ENCODE peak calls at places on chromosome 18, in nine cellular contexts. One of them, this sample, is unnamed.

GRCh38 chr18:8264861-8265411 is 344.3 kb upstream of the RAB12 start:
- DNase-seq in kidney epithelial cell: no peak
- DNase-seq in NCI-H524: peak
- DNase-seq in naive B cell: no peak
- DNase-seq in stimulated activated naive CD8-positive, alpha-beta T cell treated with anti-CD3 and anti-CD28 coated beads, Interleukin-15, amount 100 ng/mL, for 72 hours: no peak
- DNase-seq in activated T-helper 1 cell treated with anti-CD3 and anti-CD28 coated beads, Interleukin-2, amount 50 U/mL, for 16 hours: no peak
- DNase-seq in COR-L47: peak
- DNase-seq in heart left ventricle: no peak
- DNase-seq in germinal center: no peak
- DNase-seq in this sample: no peak

GRCh38 chr18:42030586-42031182 is 75.7 kb downstream of the PIK3C3 start:
- DNase-seq in COR-L47: peak
- DNase-seq in naive B cell: no peak
- DNase-seq in kidney epithelial cell: no peak
- DNase-seq in stimulated activated naive CD8-positive, alpha-beta T cell treated with anti-CD3 and anti-CD28 coated beads, Interleukin-15, amount 100 ng/mL, for 72 hours: no peak
- DNase-seq in activated T-helper 1 cell treated with anti-CD3 and anti-CD28 coated beads, Interleukin-2, amount 50 U/mL, for 16 hours: no peak
- DNase-seq in germinal center: peak
- DNase-seq in heart left ventricle: no peak
- DNase-seq in NCI-H524: peak
- DNase-seq in this sample: no peak

GRCh38 chr18:10798727-10799435 is 273.1 kb downstream of the NAPG start:
- DNase-seq in activated T-helper 1 cell treated with anti-CD3 and anti-CD28 coated beads, Interleukin-2, amount 50 U/mL, for 16 hours: no peak
- DNase-seq in COR-L47: no peak
- DNase-seq in kidney epithelial cell: peak
- DNase-seq in naive B cell: no peak
- DNase-seq in germinal center: no peak
- DNase-seq in stimulated activated naive CD8-positive, alpha-beta T cell treated with anti-CD3 and anti-CD28 coated beads, Interleukin-15, amount 100 ng/mL, for 72 hours: no peak
- DNase-seq in NCI-H524: no peak
- DNase-seq in heart left ventricle: no peak
- DNase-seq in this sample: no peak

GRCh38 chr18:79626905-79627749 is 52.5 kb upstream of the CTDP1 start:
- DNase-seq in naive B cell: no peak
- DNase-seq in stimulated activated naive CD8-positive, alpha-beta T cell treated with anti-CD3 and anti-CD28 coated beads, Interleukin-15, amount 100 ng/mL, for 72 hours: no peak
- DNase-seq in kidney epithelial cell: no peak
- DNase-seq in activated T-helper 1 cell treated with anti-CD3 and anti-CD28 coated beads, Interleukin-2, amount 50 U/mL, for 16 hours: no peak
- DNase-seq in COR-L47: no peak
- DNase-seq in NCI-H524: no peak
- DNase-seq in heart left ventricle: peak
- DNase-seq in germinal center: no peak
- DNase-seq in this sample: no peak

GRCh38 chr18:44599409-44599808 is 81.3 kb upstream of the SETBP1 start:
- DNase-seq in naive B cell: no peak
- DNase-seq in germinal center: no peak
- DNase-seq in stimulated activated naive CD8-positive, alpha-beta T cell treated with anti-CD3 and anti-CD28 coated beads, Interleukin-15, amount 100 ng/mL, for 72 hours: no peak
- DNase-seq in NCI-H524: no peak
- DNase-seq in activated T-helper 1 cell treated with anti-CD3 and anti-CD28 coated beads, Interleukin-2, amount 50 U/mL, for 16 hours: no peak
- DNase-seq in COR-L47: no peak
- DNase-seq in kidney epithelial cell: no peak
- DNase-seq in heart left ventricle: peak
- DNase-seq in this sample: peak

GRCh38 chr18:12406376-12407111 is 1.2 kb upstream of the PRELID3A start:
- DNase-seq in germinal center: no peak
- DNase-seq in NCI-H524: no peak
- DNase-seq in naive B cell: no peak
- DNase-seq in activated T-helper 1 cell treated with anti-CD3 and anti-CD28 coated beads, Interleukin-2, amount 50 U/mL, for 16 hours: no peak
- DNase-seq in COR-L47: no peak
- DNase-seq in kidney epithelial cell: no peak
- DNase-seq in stimulated activated naive CD8-positive, alpha-beta T cell treated with anti-CD3 and anti-CD28 coated beads, Interleukin-15, amount 100 ng/mL, for 72 hours: no peak
- DNase-seq in heart left ventricle: no peak
- DNase-seq in this sample: no peak

GRCh38 chr18:28065031-28065792 is 111.7 kb downstream of the CDH2 start:
- DNase-seq in naive B cell: no peak
- DNase-seq in germinal center: no peak
- DNase-seq in COR-L47: peak
- DNase-seq in activated T-helper 1 cell treated with anti-CD3 and anti-CD28 coated beads, Interleukin-2, amount 50 U/mL, for 16 hours: no peak
- DNase-seq in stimulated activated naive CD8-positive, alpha-beta T cell treated with anti-CD3 and anti-CD28 coated beads, Interleukin-15, amount 100 ng/mL, for 72 hours: no peak
- DNase-seq in NCI-H524: no peak
- DNase-seq in kidney epithelial cell: peak
- DNase-seq in heart left ventricle: no peak
- DNase-seq in this sample: no peak

GRCh38 chr18:10284571-10285282 is 169.7 kb upstream of the APCDD1 start:
- DNase-seq in COR-L47: no peak
- DNase-seq in activated T-helper 1 cell treated with anti-CD3 and anti-CD28 coated beads, Interleukin-2, amount 50 U/mL, for 16 hours: no peak
- DNase-seq in NCI-H524: no peak
- DNase-seq in naive B cell: no peak
- DNase-seq in heart left ventricle: no peak
- DNase-seq in kidney epithelial cell: no peak
- DNase-seq in germinal center: no peak
- DNase-seq in stimulated activated naive CD8-positive, alpha-beta T cell treated with anti-CD3 and anti-CD28 coated beads, Interleukin-15, amount 100 ng/mL, for 72 hours: no peak
- DNase-seq in this sample: no peak

GRCh38 chr18:56162316-56162715 is 476.1 kb downstream of the TXNL1 start:
- DNase-seq in germinal center: no peak
- DNase-seq in activated T-helper 1 cell treated with anti-CD3 and anti-CD28 coated beads, Interleukin-2, amount 50 U/mL, for 16 hours: no peak
- DNase-seq in stimulated activated naive CD8-positive, alpha-beta T cell treated with anti-CD3 and anti-CD28 coated beads, Interleukin-15, amount 100 ng/mL, for 72 hours: no peak
- DNase-seq in NCI-H524: no peak
- DNase-seq in naive B cell: no peak
- DNase-seq in COR-L47: no peak
- DNase-seq in kidney epithelial cell: no peak
- DNase-seq in heart left ventricle: no peak
- DNase-seq in this sample: no peak

GRCh38 chr18:8609711-8610441 is 639 bp downstream of the RAB12 start:
- DNase-seq in heart left ventricle: no peak
- DNase-seq in naive B cell: no peak
- DNase-seq in NCI-H524: peak
- DNase-seq in kidney epithelial cell: no peak
- DNase-seq in COR-L47: no peak
- DNase-seq in activated T-helper 1 cell treated with anti-CD3 and anti-CD28 coated beads, Interleukin-2, amount 50 U/mL, for 16 hours: peak
- DNase-seq in germinal center: no peak
- DNase-seq in stimulated activated naive CD8-positive, alpha-beta T cell treated with anti-CD3 and anti-CD28 coated beads, Interleukin-15, amount 100 ng/mL, for 72 hours: peak
- DNase-seq in this sample: peak

GRCh38 chr18:77208969-77209368 is 40.7 kb upstream of the GALR1 start:
- DNase-seq in stimulated activated naive CD8-positive, alpha-beta T cell treated with anti-CD3 and anti-CD28 coated beads, Interleukin-15, amount 100 ng/mL, for 72 hours: no peak
- DNase-seq in NCI-H524: no peak
- DNase-seq in activated T-helper 1 cell treated with anti-CD3 and anti-CD28 coated beads, Interleukin-2, amount 50 U/mL, for 16 hours: no peak
- DNase-seq in heart left ventricle: peak
- DNase-seq in naive B cell: peak
- DNase-seq in kidney epithelial cell: no peak
- DNase-seq in germinal center: peak
- DNase-seq in COR-L47: no peak
- DNase-seq in this sample: peak

GRCh38 chr18:41144444-41144843 is 810.6 kb upstream of the PIK3C3 start:
- DNase-seq in NCI-H524: no peak
- DNase-seq in heart left ventricle: no peak
- DNase-seq in naive B cell: no peak
- DNase-seq in activated T-helper 1 cell treated with anti-CD3 and anti-CD28 coated beads, Interleukin-2, amount 50 U/mL, for 16 hours: no peak
- DNase-seq in stimulated activated naive CD8-positive, alpha-beta T cell treated with anti-CD3 and anti-CD28 coated beads, Interleukin-15, amount 100 ng/mL, for 72 hours: no peak
- DNase-seq in germinal center: no peak
- DNase-seq in COR-L47: no peak
- DNase-seq in kidney epithelial cell: peak
- DNase-seq in this sample: no peak

GRCh38 chr18:79380816-79381806 is 14.6 kb upstream of the NFATC1 start:
- DNase-seq in kidney epithelial cell: no peak
- DNase-seq in germinal center: peak
- DNase-seq in heart left ventricle: no peak
- DNase-seq in activated T-helper 1 cell treated with anti-CD3 and anti-CD28 coated beads, Interleukin-2, amount 50 U/mL, for 16 hours: no peak
- DNase-seq in COR-L47: peak
- DNase-seq in NCI-H524: peak
- DNase-seq in naive B cell: peak
- DNase-seq in stimulated activated naive CD8-positive, alpha-beta T cell treated with anti-CD3 and anti-CD28 coated beads, Interleukin-15, amount 100 ng/mL, for 72 hours: peak
- DNase-seq in this sample: peak

GRCh38 chr18:62325806-62326645 is 916 bp downstream of the TNFRSF11A start:
- DNase-seq in heart left ventricle: no peak
- DNase-seq in activated T-helper 1 cell treated with anti-CD3 and anti-CD28 coated beads, Interleukin-2, amount 50 U/mL, for 16 hours: no peak
- DNase-seq in naive B cell: peak
- DNase-seq in COR-L47: peak
- DNase-seq in kidney epithelial cell: no peak
- DNase-seq in NCI-H524: peak
- DNase-seq in stimulated activated naive CD8-positive, alpha-beta T cell treated with anti-CD3 and anti-CD28 coated beads, Interleukin-15, amount 100 ng/mL, for 72 hours: peak
- DNase-seq in germinal center: peak
- DNase-seq in this sample: peak

GRCh38 chr18:42157420-42157819 is 202.4 kb downstream of the PIK3C3 start:
- DNase-seq in naive B cell: no peak
- DNase-seq in activated T-helper 1 cell treated with anti-CD3 and anti-CD28 coated beads, Interleukin-2, amount 50 U/mL, for 16 hours: no peak
- DNase-seq in stimulated activated naive CD8-positive, alpha-beta T cell treated with anti-CD3 and anti-CD28 coated beads, Interleukin-15, amount 100 ng/mL, for 72 hours: no peak
- DNase-seq in COR-L47: no peak
- DNase-seq in NCI-H524: peak
- DNase-seq in germinal center: no peak
- DNase-seq in heart left ventricle: no peak
- DNase-seq in kidney epithelial cell: no peak
- DNase-seq in this sample: peak

GRCh38 chr18:66599190-66599589 is 4.7 kb downstream of the CDH19 start:
- DNase-seq in naive B cell: no peak
- DNase-seq in activated T-helper 1 cell treated with anti-CD3 and anti-CD28 coated beads, Interleukin-2, amount 50 U/mL, for 16 hours: no peak
- DNase-seq in NCI-H524: no peak
- DNase-seq in heart left ventricle: no peak
- DNase-seq in COR-L47: no peak
- DNase-seq in germinal center: no peak
- DNase-seq in stimulated activated naive CD8-positive, alpha-beta T cell treated with anti-CD3 and anti-CD28 coated beads, Interleukin-15, amount 100 ng/mL, for 72 hours: no peak
- DNase-seq in kidney epithelial cell: no peak
- DNase-seq in this sample: no peak

GRCh38 chr18:9210996-9211395 is 74.4 kb downstream of the ANKRD12 start:
- DNase-seq in kidney epithelial cell: no peak
- DNase-seq in NCI-H524: no peak
- DNase-seq in germinal center: no peak
- DNase-seq in stimulated activated naive CD8-positive, alpha-beta T cell treated with anti-CD3 and anti-CD28 coated beads, Interleukin-15, amount 100 ng/mL, for 72 hours: no peak
- DNase-seq in COR-L47: no peak
- DNase-seq in heart left ventricle: no peak
- DNase-seq in naive B cell: no peak
- DNase-seq in activated T-helper 1 cell treated with anti-CD3 and anti-CD28 coated beads, Interleukin-2, amount 50 U/mL, for 16 hours: no peak
- DNase-seq in this sample: no peak

GRCh38 chr18:7740815-7741214 is 173.7 kb downstream of the PTPRM start:
- DNase-seq in heart left ventricle: no peak
- DNase-seq in NCI-H524: no peak
- DNase-seq in naive B cell: no peak
- DNase-seq in kidney epithelial cell: no peak
- DNase-seq in stimulated activated naive CD8-positive, alpha-beta T cell treated with anti-CD3 and anti-CD28 coated beads, Interleukin-15, amount 100 ng/mL, for 72 hours: no peak
- DNase-seq in germinal center: no peak
- DNase-seq in activated T-helper 1 cell treated with anti-CD3 and anti-CD28 coated beads, Interleukin-2, amount 50 U/mL, for 16 hours: no peak
- DNase-seq in COR-L47: no peak
- DNase-seq in this sample: no peak

GRCh38 chr18:47585914-47586313 is 334.5 kb upstream of the SKOR2 start:
- DNase-seq in stimulated activated naive CD8-positive, alpha-beta T cell treated with anti-CD3 and anti-CD28 coated beads, Interleukin-15, amount 100 ng/mL, for 72 hours: no peak
- DNase-seq in COR-L47: no peak
- DNase-seq in heart left ventricle: no peak
- DNase-seq in activated T-helper 1 cell treated with anti-CD3 and anti-CD28 coated beads, Interleukin-2, amount 50 U/mL, for 16 hours: no peak
- DNase-seq in germinal center: no peak
- DNase-seq in naive B cell: no peak
- DNase-seq in kidney epithelial cell: no peak
- DNase-seq in NCI-H524: no peak
- DNase-seq in this sample: no peak

GRCh38 chr18:49813071-49813320 is 337 bp downstream of the ACAA2 start:
- DNase-seq in heart left ventricle: peak
- DNase-seq in naive B cell: no peak
- DNase-seq in NCI-H524: peak
- DNase-seq in COR-L47: no peak
- DNase-seq in germinal center: peak
- DNase-seq in activated T-helper 1 cell treated with anti-CD3 and anti-CD28 coated beads, Interleukin-2, amount 50 U/mL, for 16 hours: no peak
- DNase-seq in kidney epithelial cell: no peak
- DNase-seq in stimulated activated naive CD8-positive, alpha-beta T cell treated with anti-CD3 and anti-CD28 coated beads, Interleukin-15, amount 100 ng/mL, for 72 hours: no peak
- DNase-seq in this sample: peak

GRCh38 chr18:62717850-62718229 is 2.5 kb downstream of the PHLPP1 start:
- DNase-seq in stimulated activated naive CD8-positive, alpha-beta T cell treated with anti-CD3 and anti-CD28 coated beads, Interleukin-15, amount 100 ng/mL, for 72 hours: no peak
- DNase-seq in naive B cell: no peak
- DNase-seq in NCI-H524: peak
- DNase-seq in heart left ventricle: no peak
- DNase-seq in germinal center: no peak
- DNase-seq in COR-L47: no peak
- DNase-seq in kidney epithelial cell: no peak
- DNase-seq in activated T-helper 1 cell treated with anti-CD3 and anti-CD28 coated beads, Interleukin-2, amount 50 U/mL, for 16 hours: no peak
- DNase-seq in this sample: no peak

GRCh38 chr18:45874501-45875184 is 49.2 kb downstream of the SIGLEC15 start:
- DNase-seq in stimulated activated naive CD8-positive, alpha-beta T cell treated with anti-CD3 and anti-CD28 coated beads, Interleukin-15, amount 100 ng/mL, for 72 hours: peak
- DNase-seq in NCI-H524: no peak
- DNase-seq in naive B cell: peak
- DNase-seq in COR-L47: no peak
- DNase-seq in heart left ventricle: no peak
- DNase-seq in kidney epithelial cell: no peak
- DNase-seq in activated T-helper 1 cell treated with anti-CD3 and anti-CD28 coated beads, Interleukin-2, amount 50 U/mL, for 16 hours: peak
- DNase-seq in germinal center: peak
- DNase-seq in this sample: no peak

GRCh38 chr18:23324056-23324811 is 128.9 kb upstream of the RIOK3 start:
- DNase-seq in stimulated activated naive CD8-positive, alpha-beta T cell treated with anti-CD3 and anti-CD28 coated beads, Interleukin-15, amount 100 ng/mL, for 72 hours: no peak
- DNase-seq in germinal center: no peak
- DNase-seq in naive B cell: no peak
- DNase-seq in heart left ventricle: no peak
- DNase-seq in kidney epithelial cell: no peak
- DNase-seq in COR-L47: no peak
- DNase-seq in NCI-H524: no peak
- DNase-seq in activated T-helper 1 cell treated with anti-CD3 and anti-CD28 coated beads, Interleukin-2, amount 50 U/mL, for 16 hours: no peak
- DNase-seq in this sample: no peak

GRCh38 chr18:6039055-6039454 is 143.7 kb upstream of the TMEM200C start:
- DNase-seq in kidney epithelial cell: no peak
- DNase-seq in stimulated activated naive CD8-positive, alpha-beta T cell treated with anti-CD3 and anti-CD28 coated beads, Interleukin-15, amount 100 ng/mL, for 72 hours: no peak
- DNase-seq in germinal center: no peak
- DNase-seq in NCI-H524: no peak
- DNase-seq in naive B cell: no peak
- DNase-seq in activated T-helper 1 cell treated with anti-CD3 and anti-CD28 coated beads, Interleukin-2, amount 50 U/mL, for 16 hours: no peak
- DNase-seq in heart left ventricle: no peak
- DNase-seq in COR-L47: no peak
- DNase-seq in this sample: no peak

GRCh38 chr18:79580481-79581171 is 99.0 kb upstream of the CTDP1 start:
- DNase-seq in kidney epithelial cell: no peak
- DNase-seq in stimulated activated naive CD8-positive, alpha-beta T cell treated with anti-CD3 and anti-CD28 coated beads, Interleukin-15, amount 100 ng/mL, for 72 hours: no peak
- DNase-seq in COR-L47: no peak
- DNase-seq in naive B cell: no peak
- DNase-seq in activated T-helper 1 cell treated with anti-CD3 and anti-CD28 coated beads, Interleukin-2, amount 50 U/mL, for 16 hours: no peak
- DNase-seq in NCI-H524: no peak
- DNase-seq in germinal center: no peak
- DNase-seq in heart left ventricle: peak
- DNase-seq in this sample: no peak

GRCh38 chr18:8468911-8469310 is 140.3 kb upstream of the RAB12 start:
- DNase-seq in kidney epithelial cell: no peak
- DNase-seq in stimulated activated naive CD8-positive, alpha-beta T cell treated with anti-CD3 and anti-CD28 coated beads, Interleukin-15, amount 100 ng/mL, for 72 hours: no peak
- DNase-seq in COR-L47: no peak
- DNase-seq in germinal center: no peak
- DNase-seq in naive B cell: no peak
- DNase-seq in NCI-H524: peak
- DNase-seq in heart left ventricle: peak
- DNase-seq in activated T-helper 1 cell treated with anti-CD3 and anti-CD28 coated beads, Interleukin-2, amount 50 U/mL, for 16 hours: no peak
- DNase-seq in this sample: no peak

GRCh38 chr18:63683152-63683551 is 19.6 kb upstream of the SERPINB11 start:
- DNase-seq in germinal center: no peak
- DNase-seq in heart left ventricle: no peak
- DNase-seq in COR-L47: no peak
- DNase-seq in stimulated activated naive CD8-positive, alpha-beta T cell treated with anti-CD3 and anti-CD28 coated beads, Interleukin-15, amount 100 ng/mL, for 72 hours: no peak
- DNase-seq in naive B cell: no peak
- DNase-seq in activated T-helper 1 cell treated with anti-CD3 and anti-CD28 coated beads, Interleukin-2, amount 50 U/mL, for 16 hours: no peak
- DNase-seq in kidney epithelial cell: peak
- DNase-seq in NCI-H524: no peak
- DNase-seq in this sample: no peak

GRCh38 chr18:79882522-79883241 is 68.8 kb downstream of the SLC66A2 start:
- DNase-seq in naive B cell: no peak
- DNase-seq in kidney epithelial cell: no peak
- DNase-seq in activated T-helper 1 cell treated with anti-CD3 and anti-CD28 coated beads, Interleukin-2, amount 50 U/mL, for 16 hours: no peak
- DNase-seq in germinal center: no peak
- DNase-seq in stimulated activated naive CD8-positive, alpha-beta T cell treated with anti-CD3 and anti-CD28 coated beads, Interleukin-15, amount 100 ng/mL, for 72 hours: no peak
- DNase-seq in heart left ventricle: no peak
- DNase-seq in COR-L47: no peak
- DNase-seq in NCI-H524: no peak
- DNase-seq in this sample: no peak

GRCh38 chr18:48399303-48400075 is 9.7 kb downstream of the ZBTB7C start:
- DNase-seq in activated T-helper 1 cell treated with anti-CD3 and anti-CD28 coated beads, Interleukin-2, amount 50 U/mL, for 16 hours: no peak
- DNase-seq in NCI-H524: no peak
- DNase-seq in naive B cell: no peak
- DNase-seq in germinal center: no peak
- DNase-seq in kidney epithelial cell: no peak
- DNase-seq in COR-L47: no peak
- DNase-seq in heart left ventricle: no peak
- DNase-seq in stimulated activated naive CD8-positive, alpha-beta T cell treated with anti-CD3 and anti-CD28 coated beads, Interleukin-15, amount 100 ng/mL, for 72 hours: no peak
- DNase-seq in this sample: no peak

GRCh38 chr18:25737710-25738251 is 352.6 kb downstream of the SS18 start:
- DNase-seq in naive B cell: no peak
- DNase-seq in NCI-H524: peak
- DNase-seq in kidney epithelial cell: peak
- DNase-seq in heart left ventricle: no peak
- DNase-seq in stimulated activated naive CD8-positive, alpha-beta T cell treated with anti-CD3 and anti-CD28 coated beads, Interleukin-15, amount 100 ng/mL, for 72 hours: no peak
- DNase-seq in COR-L47: no peak
- DNase-seq in germinal center: no peak
- DNase-seq in activated T-helper 1 cell treated with anti-CD3 and anti-CD28 coated beads, Interleukin-2, amount 50 U/mL, for 16 hours: no peak
- DNase-seq in this sample: no peak

GRCh38 chr18:56598422-56598821 is 40.0 kb downstream of the TXNL1 start:
- DNase-seq in COR-L47: no peak
- DNase-seq in stimulated activated naive CD8-positive, alpha-beta T cell treated with anti-CD3 and anti-CD28 coated beads, Interleukin-15, amount 100 ng/mL, for 72 hours: no peak
- DNase-seq in activated T-helper 1 cell treated with anti-CD3 and anti-CD28 coated beads, Interleukin-2, amount 50 U/mL, for 16 hours: no peak
- DNase-seq in kidney epithelial cell: no peak
- DNase-seq in germinal center: no peak
- DNase-seq in naive B cell: no peak
- DNase-seq in NCI-H524: no peak
- DNase-seq in heart left ventricle: no peak
- DNase-seq in this sample: no peak

This sample was measured in right cardiac atrium.